ENCODE peak calls at places on chromosomes 3 and 15, in four cellular contexts. One of them, this sample, is unnamed.

GRCh38 chr15:74801311-74801997 is 11.2 kb upstream of the LMAN1L start:
- DNase-seq in endothelial cell of umbilical vein: no peak
- DNase-seq in GM12878: no peak
- DNase-seq in K562: no peak
- DNase-seq in this sample: no peak

GRCh38 chr3:185152433-185153169 is at the start of gene C3orf70:
- DNase-seq in endothelial cell of umbilical vein: peak
- DNase-seq in GM12878: no peak
- DNase-seq in K562: peak
- DNase-seq in this sample: peak

GRCh38 chr3:172222474-172223071 is 183.2 kb downstream of the FNDC3B start:
- DNase-seq in K562: no peak
- DNase-seq in endothelial cell of umbilical vein: no peak
- DNase-seq in GM12878: no peak
- DNase-seq in this sample: no peak

GRCh38 chr15:69297642-69298353 is 914 bp upstream of the PAQR5 start:
- DNase-seq in endothelial cell of umbilical vein: no peak
- DNase-seq in GM12878: no peak
- DNase-seq in K562: no peak
- DNase-seq in this sample: no peak

GRCh38 chr3:124774305-124774673 is 44.0 kb downstream of the UMPS start:
- DNase-seq in K562: no peak
- DNase-seq in GM12878: no peak
- DNase-seq in endothelial cell of umbilical vein: peak
- DNase-seq in this sample: peak

GRCh38 chr15:98842192-98842972 is 165.2 kb downstream of the PGPEP1L start:
- DNase-seq in GM12878: no peak
- DNase-seq in endothelial cell of umbilical vein: no peak
- DNase-seq in K562: no peak
- DNase-seq in this sample: peak

GRCh38 chr3:155604126-155604525 is 140.7 kb downstream of the PLCH1 start:
- DNase-seq in GM12878: no peak
- DNase-seq in K562: no peak
- DNase-seq in endothelial cell of umbilical vein: no peak
- DNase-seq in this sample: no peak

GRCh38 chr3:127455541-127456450 is 134.7 kb downstream of the TPRA1 start:
- DNase-seq in K562: peak
- DNase-seq in endothelial cell of umbilical vein: peak
- DNase-seq in GM12878: no peak
- DNase-seq in this sample: peak

GRCh38 chr3:100216713-100217112 is 44.1 kb upstream of the TBC1D23 start:
- DNase-seq in GM12878: no peak
- DNase-seq in K562: no peak
- DNase-seq in endothelial cell of umbilical vein: no peak
- DNase-seq in this sample: peak

GRCh38 chr15:95995375-95996168 is 334.9 kb upstream of the NR2F2 start:
- DNase-seq in endothelial cell of umbilical vein: peak
- DNase-seq in K562: no peak
- DNase-seq in GM12878: no peak
- DNase-seq in this sample: peak
- TF ChIP-seq FOS in endothelial cell of umbilical vein: peak
- TF ChIP-seq FOS in K562: no peak
- TF ChIP-seq FOS in GM12878: no peak
- TF ChIP-seq FOS in this sample: no peak

GRCh38 chr3:111811811-111812210 is 47.3 kb upstream of the PHLDB2 start:
- DNase-seq in K562: no peak
- DNase-seq in GM12878: no peak
- DNase-seq in endothelial cell of umbilical vein: no peak
- DNase-seq in this sample: peak

GRCh38 chr3:111808439-111808838 is 50.6 kb upstream of the PHLDB2 start:
- DNase-seq in GM12878: no peak
- DNase-seq in K562: no peak
- DNase-seq in endothelial cell of umbilical vein: no peak
- DNase-seq in this sample: peak

GRCh38 chr3:111810909-111811308 is 48.2 kb upstream of the PHLDB2 start:
- DNase-seq in GM12878: no peak
- DNase-seq in K562: no peak
- DNase-seq in endothelial cell of umbilical vein: no peak
- DNase-seq in this sample: peak

GRCh38 chr3:111807826-111808225 is 51.2 kb upstream of the PHLDB2 start:
- DNase-seq in GM12878: no peak
- DNase-seq in endothelial cell of umbilical vein: no peak
- DNase-seq in K562: no peak
- DNase-seq in this sample: no peak

GRCh38 chr3:111809196-111809595 is 49.9 kb upstream of the PHLDB2 start:
- DNase-seq in endothelial cell of umbilical vein: no peak
- DNase-seq in K562: no peak
- DNase-seq in GM12878: no peak
- DNase-seq in this sample: peak
- TF ChIP-seq FOS in endothelial cell of umbilical vein: no peak
- TF ChIP-seq FOS in K562: no peak
- TF ChIP-seq FOS in GM12878: no peak
- TF ChIP-seq FOS in this sample: no peak

GRCh38 chr3:16884084-16884747 is 539 bp upstream of the PLCL2 start:
- DNase-seq in endothelial cell of umbilical vein: peak
- DNase-seq in GM12878: no peak
- DNase-seq in K562: peak
- DNase-seq in this sample: peak

GRCh38 chr3:16883726-16884083 is 1.1 kb upstream of the PLCL2 start:
- DNase-seq in K562: no peak
- DNase-seq in GM12878: no peak
- DNase-seq in endothelial cell of umbilical vein: no peak
- DNase-seq in this sample: no peak

GRCh38 chr3:16884748-16885587 is at the start of gene PLCL2:
- DNase-seq in K562: peak
- DNase-seq in endothelial cell of umbilical vein: peak
- DNase-seq in GM12878: no peak
- DNase-seq in this sample: peak

GRCh38 chr3:16881896-16882645 is 2.7 kb upstream of the PLCL2 start:
- DNase-seq in GM12878: no peak
- DNase-seq in K562: no peak
- DNase-seq in endothelial cell of umbilical vein: no peak
- DNase-seq in this sample: no peak

GRCh38 chr3:16883057-16883725 is 1.6 kb upstream of the PLCL2 start:
- DNase-seq in K562: no peak
- DNase-seq in endothelial cell of umbilical vein: no peak
- DNase-seq in GM12878: no peak
- DNase-seq in this sample: no peak
- TF ChIP-seq FOS in K562: no peak
- TF ChIP-seq FOS in endothelial cell of umbilical vein: no peak
- TF ChIP-seq FOS in GM12878: no peak
- TF ChIP-seq FOS in this sample: no peak

GRCh38 chr3:46098319-46098761 is 71.1 kb upstream of the XCR1 start:
- DNase-seq in endothelial cell of umbilical vein: no peak
- DNase-seq in K562: no peak
- DNase-seq in GM12878: peak
- DNase-seq in this sample: peak
- TF ChIP-seq FOS in endothelial cell of umbilical vein: no peak
- TF ChIP-seq FOS in K562: no peak
- TF ChIP-seq FOS in GM12878: no peak
- TF ChIP-seq FOS in this sample: no peak

GRCh38 chr15:60218256-60218655 is 179.5 kb downstream of the ANXA2 start:
- DNase-seq in K562: no peak
- DNase-seq in endothelial cell of umbilical vein: no peak
- DNase-seq in GM12878: no peak
- DNase-seq in this sample: no peak

GRCh38 chr15:60215225-60215963 is 182.4 kb downstream of the ANXA2 start:
- DNase-seq in K562: no peak
- DNase-seq in GM12878: no peak
- DNase-seq in endothelial cell of umbilical vein: no peak
- DNase-seq in this sample: no peak

GRCh38 chr15:60214201-60214600 is 183.6 kb downstream of the ANXA2 start:
- DNase-seq in endothelial cell of umbilical vein: no peak
- DNase-seq in K562: no peak
- DNase-seq in GM12878: no peak
- DNase-seq in this sample: no peak

GRCh38 chr15:60219841-60220240 is 177.9 kb downstream of the ANXA2 start:
- DNase-seq in K562: no peak
- DNase-seq in endothelial cell of umbilical vein: no peak
- DNase-seq in GM12878: no peak
- DNase-seq in this sample: no peak

DNA sequence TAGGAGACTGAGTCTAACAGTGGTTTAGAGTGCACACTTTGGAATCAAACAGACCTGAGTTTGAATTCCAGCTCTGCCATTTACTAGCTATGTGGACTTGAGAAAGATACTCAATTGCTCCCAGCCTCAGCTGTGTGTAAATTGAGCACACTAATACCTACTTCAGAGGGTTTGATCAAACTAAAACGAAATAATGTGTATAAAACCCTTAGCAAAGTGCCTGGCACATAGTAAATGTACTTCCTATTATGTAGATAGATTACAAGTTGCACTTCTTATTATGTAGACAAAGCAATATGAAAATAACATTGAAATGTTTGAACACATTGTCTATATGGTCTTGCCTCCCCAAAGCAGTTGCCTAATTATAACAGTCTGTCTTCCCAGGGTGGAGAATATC is 180.6 kb downstream of the ANXA2 start:
- DNase-seq in GM12878: no peak
- DNase-seq in endothelial cell of umbilical vein: no peak
- DNase-seq in K562: no peak
- DNase-seq in this sample: no peak
- TF ChIP-seq FOS in GM12878: no peak
- TF ChIP-seq FOS in endothelial cell of umbilical vein: no peak
- TF ChIP-seq FOS in K562: no peak
- TF ChIP-seq FOS in this sample: no peak

GRCh38 chr3:41199866-41200668 is 762 bp downstream of the CTNNB1 start:
- DNase-seq in endothelial cell of umbilical vein: peak
- DNase-seq in GM12878: no peak
- DNase-seq in K562: peak
- DNase-seq in this sample: no peak
- TF ChIP-seq FOS in endothelial cell of umbilical vein: no peak
- TF ChIP-seq FOS in GM12878: no peak
- TF ChIP-seq FOS in K562: no peak
- TF ChIP-seq FOS in this sample: no peak

GRCh38 chr15:52804526-52805081 is 14.5 kb upstream of the ONECUT1 start:
- DNase-seq in endothelial cell of umbilical vein: no peak
- DNase-seq in GM12878: no peak
- DNase-seq in K562: no peak
- DNase-seq in this sample: no peak
- TF ChIP-seq FOS in endothelial cell of umbilical vein: no peak
- TF ChIP-seq FOS in GM12878: no peak
- TF ChIP-seq FOS in K562: no peak
- TF ChIP-seq FOS in this sample: no peak

GRCh38 chr3:194808709-194809108 is 123.0 kb downstream of the FAM43A start:
- DNase-seq in GM12878: no peak
- DNase-seq in K562: no peak
- DNase-seq in endothelial cell of umbilical vein: peak
- DNase-seq in this sample: peak
- TF ChIP-seq FOS in GM12878: no peak
- TF ChIP-seq FOS in K562: no peak
- TF ChIP-seq FOS in endothelial cell of umbilical vein: no peak
- TF ChIP-seq FOS in this sample: no peak

GRCh38 chr3:36663666-36664291 is 100.6 kb downstream of the DCLK3 start:
- DNase-seq in endothelial cell of umbilical vein: no peak
- DNase-seq in K562: no peak
- DNase-seq in GM12878: no peak
- DNase-seq in this sample: peak
- TF ChIP-seq FOS in endothelial cell of umbilical vein: no peak
- TF ChIP-seq FOS in K562: no peak
- TF ChIP-seq FOS in GM12878: no peak
- TF ChIP-seq FOS in this sample: no peak